ENCODE peak calls at places on chromosomes 13 and 19, in eight cellular contexts. One of them, this sample, is unnamed.

GRCh38 chr19:1935484-1936208 is 5.3 kb upstream of the CSNK1G2 start:
- DNase-seq in effector memory CD4-positive, alpha-beta T cell: no peak
- DNase-seq in stomach: no peak
- DNase-seq in fibroblast of lung: peak; percentile 65
- DNase-seq in cardiac muscle cell: peak; percentile 61
- DNase-seq in CD8-positive, alpha-beta memory T cell: no peak
- DNase-seq in right lobe of liver: peak; percentile 69
- DNase-seq in CD8-positive, alpha-beta T cell: no peak
- DNase-seq in this sample: no peak

GRCh38 chr19:39415111-39416046 is 2.9 kb downstream of the PLEKHG2 start:
- DNase-seq in effector memory CD4-positive, alpha-beta T cell: no peak
- DNase-seq in CD8-positive, alpha-beta memory T cell: no peak
- DNase-seq in CD8-positive, alpha-beta T cell: no peak
- DNase-seq in right lobe of liver: no peak
- DNase-seq in cardiac muscle cell: no peak
- DNase-seq in fibroblast of lung: no peak
- DNase-seq in stomach: no peak
- DNase-seq in this sample: no peak

GRCh38 chr19:46678110-46678732 is 17.2 kb upstream of the DACT3 start:
- DNase-seq in CD8-positive, alpha-beta memory T cell: peak; percentile 49
- DNase-seq in fibroblast of lung: no peak
- DNase-seq in cardiac muscle cell: no peak
- DNase-seq in effector memory CD4-positive, alpha-beta T cell: peak; percentile 41
- DNase-seq in stomach: peak; percentile 31
- DNase-seq in right lobe of liver: no peak
- DNase-seq in CD8-positive, alpha-beta T cell: peak; percentile 18
- DNase-seq in this sample: peak; percentile 35

GRCh38 chr19:46068345-46069258 is 27.8 kb upstream of the IGFL4 start:
- DNase-seq in CD8-positive, alpha-beta memory T cell: no peak
- DNase-seq in effector memory CD4-positive, alpha-beta T cell: no peak
- DNase-seq in fibroblast of lung: peak; percentile 84
- DNase-seq in cardiac muscle cell: peak; percentile 92
- DNase-seq in right lobe of liver: no peak
- DNase-seq in stomach: no peak
- DNase-seq in CD8-positive, alpha-beta T cell: no peak
- DNase-seq in this sample: no peak

GRCh38 chr19:10230155-10230903 is 802 bp downstream of the S1PR2 start:
- DNase-seq in stomach: peak; percentile 40
- DNase-seq in fibroblast of lung: peak; percentile 66
- DNase-seq in cardiac muscle cell: peak; percentile 75
- DNase-seq in effector memory CD4-positive, alpha-beta T cell: peak; percentile 72
- DNase-seq in right lobe of liver: peak; percentile 53
- DNase-seq in CD8-positive, alpha-beta T cell: peak; percentile 24
- DNase-seq in CD8-positive, alpha-beta memory T cell: peak; percentile 63
- DNase-seq in this sample: peak; percentile 40

GRCh38 chr19:728011-728410 is 19.3 kb downstream of the PALM start:
- DNase-seq in CD8-positive, alpha-beta memory T cell: no peak
- DNase-seq in stomach: no peak
- DNase-seq in CD8-positive, alpha-beta T cell: no peak
- DNase-seq in cardiac muscle cell: peak; percentile 75
- DNase-seq in fibroblast of lung: peak; percentile 46
- DNase-seq in effector memory CD4-positive, alpha-beta T cell: no peak
- DNase-seq in right lobe of liver: peak; percentile 82
- DNase-seq in this sample: no peak

GRCh38 chr13:57036290-57036689 is 104.4 kb upstream of the PRR20A start:
- DNase-seq in effector memory CD4-positive, alpha-beta T cell: no peak
- DNase-seq in fibroblast of lung: no peak
- DNase-seq in right lobe of liver: no peak
- DNase-seq in CD8-positive, alpha-beta T cell: no peak
- DNase-seq in cardiac muscle cell: no peak
- DNase-seq in stomach: no peak
- DNase-seq in CD8-positive, alpha-beta memory T cell: no peak
- DNase-seq in this sample: no peak

GRCh38 chr19:31334101-31334848 is 15.0 kb downstream of the TSHZ3 start:
- DNase-seq in cardiac muscle cell: peak; percentile 86
- DNase-seq in fibroblast of lung: no peak
- DNase-seq in effector memory CD4-positive, alpha-beta T cell: no peak
- DNase-seq in stomach: no peak
- DNase-seq in CD8-positive, alpha-beta T cell: no peak
- DNase-seq in right lobe of liver: no peak
- DNase-seq in CD8-positive, alpha-beta memory T cell: no peak
- DNase-seq in this sample: no peak

GRCh38 chr13:65656740-65657329 is 1573.3 kb downstream of the PCDH9 start:
- DNase-seq in CD8-positive, alpha-beta T cell: no peak
- DNase-seq in right lobe of liver: no peak
- DNase-seq in cardiac muscle cell: peak; percentile 47
- DNase-seq in fibroblast of lung: peak; percentile 59
- DNase-seq in stomach: no peak
- DNase-seq in CD8-positive, alpha-beta memory T cell: no peak
- DNase-seq in effector memory CD4-positive, alpha-beta T cell: no peak
- DNase-seq in this sample: no peak

GRCh38 chr19:14127929-14128509 is 8.4 kb downstream of the ASF1B start:
- DNase-seq in stomach: no peak
- DNase-seq in effector memory CD4-positive, alpha-beta T cell: no peak
- DNase-seq in CD8-positive, alpha-beta memory T cell: no peak
- DNase-seq in CD8-positive, alpha-beta T cell: no peak
- DNase-seq in right lobe of liver: no peak
- DNase-seq in fibroblast of lung: no peak
- DNase-seq in cardiac muscle cell: peak; percentile 64
- DNase-seq in this sample: no peak

GRCh38 chr13:88745013-88745412 is 1073.8 kb downstream of the SLITRK5 start:
- DNase-seq in CD8-positive, alpha-beta T cell: no peak
- DNase-seq in right lobe of liver: no peak
- DNase-seq in stomach: no peak
- DNase-seq in cardiac muscle cell: no peak
- DNase-seq in CD8-positive, alpha-beta memory T cell: no peak
- DNase-seq in fibroblast of lung: no peak
- DNase-seq in effector memory CD4-positive, alpha-beta T cell: no peak
- DNase-seq in this sample: no peak

GRCh38 chr19:50646074-50646807 is 3.0 kb upstream of the C19orf81 start:
- DNase-seq in right lobe of liver: no peak
- DNase-seq in fibroblast of lung: peak; percentile 26
- DNase-seq in CD8-positive, alpha-beta memory T cell: no peak
- DNase-seq in CD8-positive, alpha-beta T cell: no peak
- DNase-seq in stomach: no peak
- DNase-seq in effector memory CD4-positive, alpha-beta T cell: no peak
- DNase-seq in cardiac muscle cell: peak; percentile 89
- DNase-seq in this sample: no peak

GRCh38 chr19:3983936-3984583 is 1.2 kb downstream of the EEF2 start:
- DNase-seq in stomach: no peak
- DNase-seq in cardiac muscle cell: peak; percentile 60
- DNase-seq in CD8-positive, alpha-beta T cell: no peak
- DNase-seq in right lobe of liver: peak; percentile 87
- DNase-seq in fibroblast of lung: peak; percentile 60
- DNase-seq in effector memory CD4-positive, alpha-beta T cell: no peak
- DNase-seq in CD8-positive, alpha-beta memory T cell: no peak
- DNase-seq in this sample: no peak

GRCh38 chr13:23851106-23851505 is 38.1 kb downstream of the MIPEP start:
- DNase-seq in right lobe of liver: no peak
- DNase-seq in fibroblast of lung: peak; percentile 53
- DNase-seq in cardiac muscle cell: peak; percentile 38
- DNase-seq in CD8-positive, alpha-beta memory T cell: no peak
- DNase-seq in effector memory CD4-positive, alpha-beta T cell: no peak
- DNase-seq in stomach: no peak
- DNase-seq in CD8-positive, alpha-beta T cell: no peak
- DNase-seq in this sample: no peak

GRCh38 chr13:32783067-32783466 is 196.8 kb downstream of the PDS5B start:
- DNase-seq in fibroblast of lung: peak; percentile 12
- DNase-seq in right lobe of liver: no peak
- DNase-seq in effector memory CD4-positive, alpha-beta T cell: no peak
- DNase-seq in stomach: no peak
- DNase-seq in cardiac muscle cell: peak; percentile 18
- DNase-seq in CD8-positive, alpha-beta T cell: no peak
- DNase-seq in CD8-positive, alpha-beta memory T cell: no peak
- DNase-seq in this sample: peak; percentile 24

GRCh38 chr13:36352350-36352749 is 6.2 kb upstream of the SPART start:
- DNase-seq in stomach: no peak
- DNase-seq in effector memory CD4-positive, alpha-beta T cell: no peak
- DNase-seq in CD8-positive, alpha-beta T cell: no peak
- DNase-seq in cardiac muscle cell: no peak
- DNase-seq in CD8-positive, alpha-beta memory T cell: no peak
- DNase-seq in right lobe of liver: no peak
- DNase-seq in fibroblast of lung: no peak
- DNase-seq in this sample: no peak

GRCh38 chr13:59446391-59446790 is 717.3 kb downstream of the DIAPH3 start:
- DNase-seq in right lobe of liver: no peak
- DNase-seq in CD8-positive, alpha-beta T cell: no peak
- DNase-seq in stomach: no peak
- DNase-seq in cardiac muscle cell: no peak
- DNase-seq in CD8-positive, alpha-beta memory T cell: no peak
- DNase-seq in effector memory CD4-positive, alpha-beta T cell: no peak
- DNase-seq in fibroblast of lung: no peak
- DNase-seq in this sample: no peak

GRCh38 chr13:94992277-94992989 is 280.1 kb upstream of the SOX21 start:
- DNase-seq in right lobe of liver: no peak
- DNase-seq in effector memory CD4-positive, alpha-beta T cell: no peak
- DNase-seq in fibroblast of lung: no peak
- DNase-seq in stomach: no peak
- DNase-seq in cardiac muscle cell: peak; percentile 76
- DNase-seq in CD8-positive, alpha-beta memory T cell: no peak
- DNase-seq in CD8-positive, alpha-beta T cell: no peak
- DNase-seq in this sample: no peak

GRCh38 chr13:94984974-94985373 is 272.6 kb upstream of the SOX21 start:
- DNase-seq in fibroblast of lung: no peak
- DNase-seq in CD8-positive, alpha-beta memory T cell: no peak
- DNase-seq in stomach: no peak
- DNase-seq in cardiac muscle cell: no peak
- DNase-seq in right lobe of liver: no peak
- DNase-seq in effector memory CD4-positive, alpha-beta T cell: no peak
- DNase-seq in CD8-positive, alpha-beta T cell: no peak
- DNase-seq in this sample: no peak

GRCh38 chr13:94987869-94988268 is 275.5 kb upstream of the SOX21 start:
- DNase-seq in stomach: no peak
- DNase-seq in right lobe of liver: no peak
- DNase-seq in fibroblast of lung: no peak
- DNase-seq in CD8-positive, alpha-beta memory T cell: no peak
- DNase-seq in cardiac muscle cell: no peak
- DNase-seq in effector memory CD4-positive, alpha-beta T cell: no peak
- DNase-seq in CD8-positive, alpha-beta T cell: no peak
- DNase-seq in this sample: no peak

GRCh38 chr13:94988654-94989053 is 276.3 kb upstream of the SOX21 start:
- DNase-seq in CD8-positive, alpha-beta memory T cell: no peak
- DNase-seq in effector memory CD4-positive, alpha-beta T cell: no peak
- DNase-seq in fibroblast of lung: no peak
- DNase-seq in stomach: no peak
- DNase-seq in CD8-positive, alpha-beta T cell: no peak
- DNase-seq in right lobe of liver: no peak
- DNase-seq in cardiac muscle cell: peak; percentile 23
- DNase-seq in this sample: no peak

GRCh38 chr13:94987081-94987480 is 274.7 kb upstream of the SOX21 start:
- DNase-seq in stomach: no peak
- DNase-seq in CD8-positive, alpha-beta memory T cell: no peak
- DNase-seq in CD8-positive, alpha-beta T cell: no peak
- DNase-seq in effector memory CD4-positive, alpha-beta T cell: no peak
- DNase-seq in right lobe of liver: no peak
- DNase-seq in fibroblast of lung: no peak
- DNase-seq in cardiac muscle cell: peak; percentile 22
- DNase-seq in this sample: no peak
- H3K27ac ChIP-seq in stomach: no peak overlapping the region
- H3K27ac ChIP-seq in CD8-positive, alpha-beta memory T cell: no peak overlapping the region
- H3K27ac ChIP-seq in CD8-positive, alpha-beta T cell: no peak overlapping the region
- H3K27ac ChIP-seq in effector memory CD4-positive, alpha-beta T cell: no peak overlapping the region
- H3K27ac ChIP-seq in right lobe of liver: no peak overlapping the region
- H3K27ac ChIP-seq in fibroblast of lung: no peak overlapping the region
- H3K27ac ChIP-seq in cardiac muscle cell: no peak overlapping the region
- H3K27ac ChIP-seq in this sample: no peak overlapping the region

GRCh38 chr13:90533866-90534265 is 813.6 kb upstream of the MIR17HG start:
- DNase-seq in fibroblast of lung: no peak
- DNase-seq in CD8-positive, alpha-beta T cell: no peak
- DNase-seq in effector memory CD4-positive, alpha-beta T cell: no peak
- DNase-seq in CD8-positive, alpha-beta memory T cell: no peak
- DNase-seq in cardiac muscle cell: no peak
- DNase-seq in right lobe of liver: no peak
- DNase-seq in stomach: no peak
- DNase-seq in this sample: no peak
- H3K9me3 ChIP-seq in fibroblast of lung: no peaks in the 10 kb centered on the region
- H3K9me3 ChIP-seq in CD8-positive, alpha-beta T cell: no peaks in the 10 kb centered on the region
- H3K9me3 ChIP-seq in effector memory CD4-positive, alpha-beta T cell: no peaks in the 10 kb centered on the region
- H3K9me3 ChIP-seq in CD8-positive, alpha-beta memory T cell: no peaks in the 10 kb centered on the region
- H3K9me3 ChIP-seq in cardiac muscle cell: no peaks in the 10 kb centered on the region
- H3K9me3 ChIP-seq in right lobe of liver: no peaks in the 10 kb centered on the region
- H3K9me3 ChIP-seq in stomach: no peaks in the 10 kb centered on the region
- H3K9me3 ChIP-seq in this sample: no peaks in the 10 kb centered on the region

DNA sequence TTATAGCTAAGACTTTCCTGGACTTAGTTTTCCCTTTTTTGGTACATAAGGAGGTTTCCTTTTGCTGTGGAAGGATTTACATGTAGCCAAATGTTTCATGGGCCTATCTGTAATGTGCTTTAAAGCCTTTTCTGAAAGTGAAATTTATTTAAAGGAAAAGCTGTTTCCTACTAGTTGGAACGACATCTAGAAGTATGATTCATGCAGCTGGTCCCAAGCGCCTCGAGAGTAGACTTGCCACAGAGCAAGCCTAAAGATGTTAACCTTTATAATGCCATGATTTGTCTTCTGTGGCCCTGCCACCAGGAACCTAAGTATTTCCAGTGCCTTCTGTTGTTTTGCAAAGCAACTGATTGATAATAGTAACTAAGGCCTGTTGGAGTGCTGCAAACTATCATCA is 390.3 kb downstream of the DLEU7 start:
- DNase-seq in stomach: no peak
- DNase-seq in right lobe of liver: no peak
- DNase-seq in fibroblast of lung: peak; percentile 30
- DNase-seq in CD8-positive, alpha-beta memory T cell: no peak
- DNase-seq in CD8-positive, alpha-beta T cell: no peak
- DNase-seq in effector memory CD4-positive, alpha-beta T cell: no peak
- DNase-seq in cardiac muscle cell: peak; percentile 30
- DNase-seq in this sample: no peak
- H3K4me3 ChIP-seq in stomach: no peak overlapping the region
- H3K4me3 ChIP-seq in right lobe of liver: no peak overlapping the region
- H3K4me3 ChIP-seq in fibroblast of lung: no peak overlapping the region
- H3K4me3 ChIP-seq in CD8-positive, alpha-beta memory T cell: no peak overlapping the region
- H3K4me3 ChIP-seq in CD8-positive, alpha-beta T cell: no peak overlapping the region
- H3K4me3 ChIP-seq in effector memory CD4-positive, alpha-beta T cell: no peak overlapping the region
- H3K4me3 ChIP-seq in cardiac muscle cell: no peak overlapping the region
- H3K4me3 ChIP-seq in this sample: no peak overlapping the region

GRCh38 chr13:111280666-111281577 is 39.5 kb upstream of the TEX29 start:
- DNase-seq in fibroblast of lung: peak; percentile 91
- DNase-seq in CD8-positive, alpha-beta memory T cell: no peak
- DNase-seq in cardiac muscle cell: peak; percentile 81
- DNase-seq in CD8-positive, alpha-beta T cell: no peak
- DNase-seq in stomach: no peak
- DNase-seq in right lobe of liver: no peak
- DNase-seq in effector memory CD4-positive, alpha-beta T cell: no peak
- DNase-seq in this sample: no peak
- H3K27ac ChIP-seq in fibroblast of lung: peak overlapping the region; percentile 92
- H3K27ac ChIP-seq in CD8-positive, alpha-beta memory T cell: no peak overlapping the region
- H3K27ac ChIP-seq in cardiac muscle cell: peak overlapping the region; percentile 66
- H3K27ac ChIP-seq in CD8-positive, alpha-beta T cell: no peak overlapping the region
- H3K27ac ChIP-seq in stomach: peak overlapping the region; percentile 49
- H3K27ac ChIP-seq in right lobe of liver: peak overlapping the region; percentile 48
- H3K27ac ChIP-seq in effector memory CD4-positive, alpha-beta T cell: no peak overlapping the region
- H3K27ac ChIP-seq in this sample: no peak overlapping the region

This sample was measured in naive thymus-derived CD4-positive, alpha-beta T cell.